ENCODE peak calls at places on chromosomes 5 and 9, in five cellular contexts. L is spleen, M is adrenal gland, R is K562, O is upper lobe of right lung. Y is an unnamed sample.

GRCh38 chr5:174723979-174724483 is 351 bp upstream of the MSX2 start:
- DNase-seq in L (no peak), M (no peak), R (no peak), O (no peak), Y (peak; percentile 26)

GRCh38 chr5:31825775-31826068 is 186.8 kb downstream of the PDZD2 start:
- DNase-seq in L (no peak), M (no peak), R (no peak), O (no peak), Y (no peak)

GRCh38 chr9:137303893-137304382 is 1.9 kb upstream of the NRARP start:
- DNase-seq in L (no peak), M (no peak), R (no peak), O (peak; percentile 64), Y (no peak)

GRCh38 chr5:142874537-142874936 is 104.4 kb downstream of the ARHGAP26 start:
- DNase-seq in L (peak; percentile 80), M (peak; percentile 74), R (no peak), O (peak; percentile 94), Y (peak; percentile 83)

GRCh38 chr5:13771011-13771571 is 173.4 kb downstream of the DNAH5 start:
- DNase-seq in L (no peak), M (no peak), R (no peak), O (no peak), Y (no peak)

GRCh38 chr9:32875242-32875641 is 91.9 kb downstream of the TMEM215 start:
- DNase-seq in L (no peak), M (no peak), R (no peak), O (no peak), Y (no peak)

GRCh38 chr5:24899180-24899579 is 254.4 kb upstream of the CDH10 start:
- DNase-seq in L (no peak), M (no peak), R (no peak), O (no peak), Y (no peak)

GRCh38 chr5:100551183-100551582 is 16.0 kb downstream of the FAM174A start:
- DNase-seq in L (no peak), M (no peak), R (no peak), O (no peak), Y (no peak)

GRCh38 chr5:38008198-38008597 is 168.4 kb upstream of the GDNF start:
- DNase-seq in L (no peak), M (no peak), R (no peak), O (no peak), Y (peak; percentile 27)

GRCh38 chr9:24672336-24672735 is 126.6 kb upstream of the IZUMO3 start:
- DNase-seq in L (no peak), M (no peak), R (no peak), O (no peak), Y (no peak)

GRCh38 chr5:65938256-65938655 is 11.9 kb downstream of the ERBIN start:
- DNase-seq in L (no peak), M (no peak), R (no peak), O (no peak), Y (no peak)

GRCh38 chr5:145360936-145361335 is 474.2 kb downstream of the PRELID2 start:
- DNase-seq in L (no peak), M (no peak), R (no peak), O (no peak), Y (no peak)

GRCh38 chr5:8993031-8993430 is 552.8 kb downstream of the SEMA5A start:
- DNase-seq in L (no peak), M (no peak), R (peak; percentile 18), O (no peak), Y (peak; percentile 5)

GRCh38 chr9:131423171-131423581 is 29.3 kb downstream of the PRRC2B start:
- DNase-seq in L (peak; percentile 64), M (peak; percentile 82), R (no peak), O (no peak), Y (peak; percentile 79)

GRCh38 chr9:129344623-129345495 is 166.8 kb upstream of the IER5L start:
- DNase-seq in L (no peak), M (no peak), R (no peak), O (no peak), Y (no peak)

GRCh38 chr5:157820593-157821252 is 38.2 kb downstream of the CLINT1 start:
- DNase-seq in L (no peak), M (peak; percentile 26), R (peak; percentile 19), O (no peak), Y (peak; percentile 70)

GRCh38 chr9:133839822-133840329 is 101.7 kb upstream of the SARDH start:
- DNase-seq in L (no peak), M (no peak), R (peak; percentile 32), O (no peak), Y (peak; percentile 62)

GRCh38 chr9:121499427-121500164 is at the start of gene GGTA1:
- DNase-seq in L (peak; percentile 90), M (peak; percentile 64), R (peak; percentile 55), O (peak; percentile 86), Y (peak; percentile 79)

GRCh38 chr9:136961279-136962065 is 9.4 kb downstream of the LCN12 start:
- DNase-seq in L (no peak), M (no peak), R (no peak), O (no peak), Y (peak; percentile 26)

GRCh38 chr9:126147186-126147585 is 179.4 kb upstream of the MVB12B start:
- DNase-seq in L (peak; percentile 35), M (no peak), R (no peak), O (peak; percentile 21), Y (no peak)

DNA sequence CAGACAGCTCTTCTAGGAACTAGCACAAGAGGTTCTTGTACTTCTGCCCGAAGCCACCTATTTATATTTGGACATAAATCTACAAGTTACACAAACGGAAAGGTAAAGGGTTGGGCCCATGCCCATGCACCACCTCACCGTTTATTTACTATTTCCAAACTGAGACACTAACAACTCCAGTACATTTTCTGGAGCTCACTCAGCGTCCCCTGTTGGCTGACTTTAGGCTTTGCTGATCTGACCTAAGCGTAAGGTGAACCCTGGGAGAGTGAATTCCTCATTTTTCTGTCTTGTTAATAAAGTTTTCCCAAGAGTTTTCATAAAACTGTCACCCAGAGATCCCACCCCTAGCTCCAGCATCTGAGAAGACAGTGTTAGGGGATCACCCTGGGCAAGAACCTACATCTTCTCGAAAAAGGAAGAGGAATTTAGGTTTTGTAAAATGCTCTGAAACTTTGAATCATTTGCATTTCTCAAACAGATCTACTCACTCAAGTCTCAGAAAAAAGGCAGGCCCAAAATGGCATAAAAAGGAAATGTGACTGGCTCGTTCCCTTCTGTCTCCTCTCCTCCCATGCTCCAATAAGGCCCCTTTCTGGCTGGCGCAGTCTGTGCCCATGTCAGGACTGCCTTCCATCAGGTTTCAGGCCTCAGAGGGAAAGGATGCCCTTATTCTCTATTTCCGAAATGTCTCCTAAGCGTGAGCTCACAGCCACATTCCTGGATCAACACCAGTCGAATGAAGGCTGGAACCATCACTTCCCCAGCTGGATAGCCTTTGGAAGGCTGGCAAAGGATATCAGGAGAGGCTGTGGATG is 201.3 kb downstream of the FANCC start:
- DNase-seq in L (no peak), M (no peak), R (no peak), O (peak; percentile 61), Y (no peak)
- TF ChIP-seq CTCF in L (no peak), M (no peak), R (peak; percentile 53), O (peak; percentile 47), Y (peak; percentile 30)

DNA sequence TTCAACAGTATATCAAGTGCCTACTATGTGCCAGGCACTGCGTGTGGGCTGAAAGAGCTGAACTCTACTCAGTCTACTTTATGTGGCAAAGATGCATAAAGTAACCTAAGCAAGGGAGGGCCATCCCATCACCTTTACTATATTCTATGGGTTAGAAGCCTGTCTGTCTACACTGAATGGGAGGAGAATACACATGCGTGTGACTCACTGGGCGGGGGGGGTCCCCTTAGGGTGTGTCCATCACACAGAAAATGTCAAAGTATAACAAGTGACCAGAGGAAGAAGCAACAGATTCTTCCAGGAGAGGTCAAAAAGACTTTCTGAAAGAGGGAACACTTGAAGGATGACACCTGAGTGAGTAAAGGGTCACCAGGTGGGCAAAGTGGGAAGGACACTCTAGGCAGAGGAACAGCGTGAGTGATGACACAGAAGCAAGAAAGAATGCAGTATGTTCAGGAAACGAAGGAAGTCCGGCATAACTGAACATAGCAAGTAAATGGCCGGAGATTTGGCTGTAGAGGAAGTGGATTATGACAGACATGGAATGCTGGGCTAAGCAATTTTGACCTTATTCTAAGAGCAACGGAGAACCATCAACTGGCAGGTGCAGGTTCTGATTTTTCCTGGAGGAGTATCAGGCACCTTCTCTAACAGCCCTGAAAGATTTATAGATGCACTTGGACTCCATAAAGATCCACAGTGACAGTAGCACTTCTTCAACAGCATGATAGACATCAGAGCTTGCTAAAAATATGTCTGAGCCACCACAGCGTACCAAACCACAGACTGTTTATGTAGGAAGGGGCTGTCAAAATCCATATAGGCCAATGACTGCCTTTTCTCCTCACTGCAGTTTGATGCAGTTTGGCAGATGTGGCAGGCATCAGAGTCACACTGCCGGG is 8.0 kb upstream of the WHRN start:
- DNase-seq in L (no peak), M (no peak), R (no peak), O (no peak), Y (no peak)
- H3K4me1 ChIP-seq in L (peaks cover 30% of the 10 kb centered on the region), M (peaks cover 15% of the 10 kb centered on the region), R (no peaks in the 10 kb centered on the region), O (no peaks in the 10 kb centered on the region), Y (no peaks in the 10 kb centered on the region)

DNA sequence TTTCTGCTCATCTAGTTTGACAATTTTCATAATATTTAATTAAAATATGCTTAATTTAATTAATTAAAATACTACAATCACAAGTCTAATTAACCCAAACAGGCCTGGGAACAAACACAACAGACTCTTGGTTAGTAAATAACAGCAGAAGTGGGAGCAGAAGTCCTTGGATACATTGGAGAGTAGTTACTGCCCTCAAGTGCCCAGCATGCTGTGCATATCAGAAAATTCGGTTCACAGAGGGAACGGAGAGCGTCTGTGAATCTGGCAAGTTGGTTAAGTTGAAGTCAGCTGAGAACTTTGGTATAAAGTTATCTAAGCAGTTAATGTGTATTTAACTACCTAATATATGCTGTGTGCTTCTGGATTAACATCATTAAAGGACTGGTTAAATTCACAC is 87.0 kb upstream of the ATG10 start:
- DNase-seq in L (no peak), M (no peak), R (no peak), O (no peak), Y (peak; percentile 11)
- TF ChIP-seq CTCF in L (no peak), M (no peak), R (no peak), O (no peak), Y (no peak)

GRCh38 chr5:149426931-149427330 is 47.8 kb upstream of the IL17B start:
- DNase-seq in L (no peak), M (no peak), R (no peak), O (no peak), Y (no peak)
- H3K4me1 ChIP-seq in L (peaks cover 82% of the 10 kb centered on the region), M (peaks cover 49% of the 10 kb centered on the region), R (peaks cover 19% of the 10 kb centered on the region), O (peaks cover 49% of the 10 kb centered on the region), Y (peaks cover 50% of the 10 kb centered on the region)

Y was measured in cardiac muscle cell.